ENCODE peak calls at places on chromosomes 1 and 21, in eight cellular contexts. N, Y, A, T, G, J, W and V are unnamed samples.

GRCh38 chr1:204980870-204981405 is 62.1 kb upstream of the CNTN2 start:
- DNase-seq in J (no peak), W (no peak), N (no peak), G (no peak), T (no peak), Y (no peak), A (no peak), V (no peak)

GRCh38 chr21:34862951-34863350 is 186.2 kb downstream of the RUNX1 start:
- DNase-seq in N (no peak), T (no peak), J (no peak), Y (no peak), G (no peak), W (no peak), A (no peak), V (no peak)

GRCh38 chr1:95583811-95584210 is 349.8 kb downstream of the RWDD3 start:
- DNase-seq in Y (no peak), G (no peak), N (no peak), J (no peak), A (no peak), W (no peak), T (no peak), V (no peak)

GRCh38 chr1:59601032-59601431 is 213.7 kb upstream of the HOOK1 start:
- DNase-seq in Y (no peak), W (no peak), J (peak; percentile 37), T (peak; percentile 94), N (peak; percentile 59), A (no peak), G (no peak), V (peak; percentile 42)

GRCh38 chr1:185969524-185969991 is 235.4 kb downstream of the HMCN1 start:
- DNase-seq in A (no peak), G (no peak), J (no peak), Y (no peak), N (no peak), T (no peak), W (no peak), V (no peak)

GRCh38 chr1:43144228-43144627 is 27.9 kb downstream of the EBNA1BP2 start:
- DNase-seq in G (no peak), N (no peak), T (no peak), Y (no peak), A (no peak), W (peak; percentile 66), J (no peak), V (no peak)

GRCh38 chr1:156581661-156582387 is 2.3 kb downstream of the TTC24 start:
- DNase-seq in Y (no peak), A (no peak), J (no peak), T (no peak), W (no peak), N (no peak), G (no peak), V (no peak)

GRCh38 chr1:84300991-84301758 is at the start of gene SAMD13:
- DNase-seq in A (peak; percentile 90), T (peak; percentile 65), W (peak; percentile 28), Y (peak; percentile 91), G (peak; percentile 76), J (peak; percentile 47), N (peak; percentile 74), V (peak; percentile 13)

GRCh38 chr21:32884062-32884461 is 112.5 kb upstream of the PAXBP1 start:
- DNase-seq in G (no peak), A (no peak), N (no peak), W (no peak), J (no peak), T (no peak), Y (no peak), V (no peak)

GRCh38 chr1:171137580-171137979 is 46.9 kb downstream of the FMO3 start:
- DNase-seq in W (no peak), J (no peak), A (no peak), G (no peak), Y (no peak), N (no peak), T (no peak), V (no peak)

DNA sequence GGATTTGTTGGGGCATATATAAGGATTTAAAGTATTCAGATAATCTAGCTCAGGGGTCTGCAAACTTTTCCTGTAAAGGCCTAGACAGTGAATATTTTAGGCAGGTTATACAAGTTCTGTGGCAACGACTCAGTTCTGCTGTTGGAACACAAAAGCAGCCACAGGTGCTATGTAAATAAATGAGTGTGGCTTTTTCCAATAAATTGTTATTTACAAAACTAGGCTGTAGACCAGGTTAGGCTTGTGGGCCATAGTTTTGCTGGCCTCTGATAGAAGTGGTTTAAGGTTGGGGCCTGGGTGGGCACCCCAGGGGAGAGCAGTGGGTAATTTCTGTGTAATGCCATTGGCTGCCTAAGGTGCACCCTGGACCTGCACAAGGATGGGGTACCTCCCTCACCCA is 16.9 kb upstream of the IGFN1 start:
- DNase-seq in J (no peak), G (no peak), N (no peak), Y (no peak), T (no peak), W (no peak), A (no peak), V (no peak)
- H3K27ac ChIP-seq in J (no peak overlapping the region), G (no peak overlapping the region), N (no peak overlapping the region), Y (no peak overlapping the region), T (peak overlapping the region; percentile 98), W (no peak overlapping the region), A (no peak overlapping the region), V (no peak overlapping the region)

DNA sequence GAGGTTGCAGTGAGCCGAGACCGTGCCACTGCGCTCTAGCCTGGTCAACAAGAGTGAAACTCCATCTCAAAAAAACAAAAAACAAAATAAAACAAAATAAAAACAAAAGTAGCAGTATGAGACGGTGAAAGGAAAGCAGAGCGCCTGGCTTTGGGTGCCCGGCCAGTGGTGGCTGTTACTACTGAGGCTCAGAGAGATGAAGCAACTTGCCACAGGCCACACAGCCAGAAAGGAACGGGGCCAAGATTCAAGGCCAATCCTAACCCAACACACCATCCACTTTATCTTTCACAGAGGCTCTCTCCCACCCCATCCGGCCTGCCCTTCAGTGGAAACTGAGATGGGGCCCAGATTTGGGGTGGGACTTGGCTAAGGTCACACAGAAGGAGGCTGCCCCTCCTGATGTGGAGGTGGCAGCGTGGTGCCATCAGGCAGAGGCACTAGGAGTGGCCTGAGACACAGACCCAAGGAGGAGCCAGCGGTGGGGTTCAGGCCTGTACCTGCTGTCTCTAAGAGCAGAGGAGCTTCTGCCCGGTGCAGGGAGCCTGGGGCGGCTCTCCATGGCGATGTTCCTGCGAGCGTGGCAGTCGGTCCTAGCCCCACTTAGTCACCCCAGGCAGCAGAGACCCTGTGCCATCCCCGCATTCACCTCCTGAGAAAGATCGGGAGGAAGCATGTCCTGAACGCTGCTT is 33.2 kb downstream of the LDLRAP1 start:
- DNase-seq in N (no peak), J (no peak), A (no peak), G (no peak), W (no peak), Y (no peak), T (no peak), V (no peak)
- H3K27ac ChIP-seq in N (no peak overlapping the region), J (no peak overlapping the region), A (no peak overlapping the region), G (no peak overlapping the region), W (no peak overlapping the region), Y (no peak overlapping the region), T (no peak overlapping the region), V (no peak overlapping the region)

GRCh38 chr1:154407866-154408777 is 3.0 kb downstream of the IL6R start:
- DNase-seq in T (no peak), J (no peak), Y (no peak), W (no peak), A (no peak), N (no peak), G (no peak), V (no peak)
- H3K27ac ChIP-seq in T (peak overlapping the region; percentile 100), J (peak overlapping the region; percentile 98), Y (no peak overlapping the region), W (peak overlapping the region; percentile 93), A (peak overlapping the region; percentile 27), N (peak overlapping the region; percentile 93), G (peak overlapping the region; percentile 92), V (peak overlapping the region; percentile 95)

DNA sequence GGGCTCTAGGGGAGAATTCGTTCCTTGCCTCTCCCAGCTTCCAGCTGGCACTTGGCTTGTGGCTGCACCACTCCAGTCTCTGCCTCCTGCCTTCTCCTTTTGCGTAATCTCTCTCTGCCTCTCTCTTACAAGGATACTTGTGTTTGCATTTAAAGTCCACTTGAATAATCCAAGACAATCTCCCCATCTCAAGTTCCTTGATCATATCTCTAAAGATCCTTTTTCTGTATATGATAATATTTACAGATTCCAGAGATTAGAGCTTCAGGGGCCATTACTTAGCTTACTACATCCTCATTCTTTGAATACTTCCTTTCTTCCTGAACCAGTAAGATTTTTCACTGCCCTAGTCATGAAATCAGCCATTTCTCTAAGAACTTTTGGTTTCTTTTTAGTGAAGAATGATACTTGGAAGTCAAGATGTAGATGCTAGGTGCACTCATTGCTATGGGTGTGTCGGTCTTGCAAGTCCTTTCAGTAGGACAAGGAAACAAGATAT is 20.9 kb upstream of the RLF start:
- DNase-seq in N (no peak), T (no peak), W (no peak), G (no peak), A (no peak), Y (no peak), J (no peak), V (no peak)
- H3K27ac ChIP-seq in N (no peak overlapping the region), T (no peak overlapping the region), W (no peak overlapping the region), G (no peak overlapping the region), A (no peak overlapping the region), Y (no peak overlapping the region), J (no peak overlapping the region), V (no peak overlapping the region)

GRCh38 chr1:36367067-36367466 is 18.7 kb downstream of the STK40 start:
- DNase-seq in G (no peak), Y (no peak), A (no peak), N (no peak), J (no peak), T (no peak), W (no peak), V (no peak)
- H3K27ac ChIP-seq in G (no peak overlapping the region), Y (no peak overlapping the region), A (no peak overlapping the region), N (no peak overlapping the region), J (peak overlapping the region; percentile 66), T (peak overlapping the region; percentile 16), W (peak overlapping the region; percentile 13), V (peak overlapping the region; percentile 68)